ENCODE peak calls at places on chromosome X, in seven cellular contexts. C is IMR-90, J is A549, T is HepG2, N is K562, D is GM12878, Q is H1. L is an unnamed sample.

GRCh38 chrX:80578518-80579105 is 158.4 kb downstream of the TENT5D start:
- DNase-seq in C (peak; percentile 6), J (peak; percentile 24), T (peak; percentile 6), N (peak; percentile 23), D (no peak), Q (no peak), L (peak; percentile 41)

GRCh38 chrX:54492340-54492739 is 3.7 kb downstream of the FGD1 start:
- DNase-seq in C (peak; percentile 70), J (no peak), T (no peak), N (no peak), D (no peak), Q (no peak), L (no peak)

GRCh38 chrX:155761185-155761584 is 120.0 kb upstream of the VAMP7 start:
- DNase-seq in C (no peak), J (no peak), T (no peak), N (no peak), D (no peak), Q (no peak), L (no peak)

GRCh38 chrX:25202827-25203226 is 187.1 kb upstream of the ARX start:
- DNase-seq in C (no peak), J (no peak), T (no peak), N (no peak), D (no peak), Q (no peak), L (no peak)

GRCh38 chrX:131762802-131763234 is 218.9 kb downstream of the OR13H1 start:
- DNase-seq in C (peak; percentile 77), J (peak; percentile 87), T (no peak), N (peak; percentile 34), D (peak; percentile 80), Q (no peak), L (peak; percentile 50)

GRCh38 chrX:101051153-101051548 is 760 bp downstream of the TRMT2B start:
- DNase-seq in C (no peak), J (no peak), T (no peak), N (no peak), D (no peak), Q (peak; percentile 1), L (no peak)

GRCh38 chrX:11665144-11666040 is at the start of gene ARHGAP6:
- DNase-seq in C (peak; percentile 20), J (peak; percentile 30), T (no peak), N (no peak), D (no peak), Q (no peak), L (peak; percentile 41)

GRCh38 chrX:38018734-38019410 is 12.5 kb downstream of the SYTL5 start:
- DNase-seq in C (no peak), J (no peak), T (peak; percentile 58), N (no peak), D (no peak), Q (no peak), L (no peak)

GRCh38 chrX:63471004-63471403 is 119.9 kb upstream of the SPIN4 start:
- DNase-seq in C (no peak), J (no peak), T (no peak), N (no peak), D (no peak), Q (no peak), L (no peak)

GRCh38 chrX:41164469-41164868 is 79.2 kb downstream of the USP9X start:
- DNase-seq in C (no peak), J (no peak), T (no peak), N (no peak), D (no peak), Q (no peak), L (no peak)

DNA sequence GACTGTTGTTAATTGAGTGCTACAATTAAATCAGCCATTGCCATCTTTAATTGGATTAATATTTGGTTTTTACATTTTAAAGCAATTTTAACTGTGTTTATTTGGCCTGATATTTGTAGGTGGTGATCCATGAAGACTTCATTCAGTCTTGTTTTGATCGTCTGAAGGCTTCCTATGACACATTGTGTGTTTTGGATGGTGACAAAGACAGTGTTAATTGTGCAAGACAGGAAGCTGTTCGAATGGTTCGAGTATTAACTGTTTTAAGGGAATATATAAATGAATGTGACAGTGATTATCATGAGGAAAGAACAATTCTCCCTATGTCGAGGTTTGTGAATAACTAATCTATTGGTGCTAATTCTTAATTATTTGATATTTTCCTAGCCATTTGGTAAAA is 82.6 kb downstream of the USP9X start:
- DNase-seq in C (no peak), J (no peak), T (no peak), N (no peak), D (no peak), Q (no peak), L (no peak)
- TF ChIP-seq RFX5 in C (no peak), J (no peak), T (no peak), N (no peak), D (no peak), Q (no peak), L (no peak)

GRCh38 chrX:136525738-136526606 is 6.0 kb upstream of the VGLL1 start:
- DNase-seq in C (peak; percentile 85), J (peak; percentile 20), T (no peak), N (no peak), D (no peak), Q (no peak), L (no peak)
- H3K27ac ChIP-seq in C (no peak overlapping the region), J (no peak overlapping the region), T (no peak overlapping the region), N (no peak overlapping the region), D (no peak overlapping the region), Q (no peak overlapping the region), L (no peak overlapping the region)

GRCh38 chrX:39261446-39262147 is 460.3 kb downstream of the MID1IP1 start:
- DNase-seq in C (no peak), J (peak; percentile 26), T (peak; percentile 0), N (peak; percentile 24), D (no peak), Q (no peak), L (peak; percentile 25)
- TF ChIP-seq RFX5 in C (no peak), J (no peak), T (no peak), N (no peak), D (no peak), Q (no peak), L (no peak)

GRCh38 chrX:74419861-74420193 is 1.5 kb upstream of the SLC16A2 start:
- DNase-seq in C (no peak), J (no peak), T (no peak), N (no peak), D (no peak), Q (no peak), L (no peak)

GRCh38 chrX:74421181-74422028 is at the start of gene SLC16A2:
- DNase-seq in C (peak; percentile 79), J (peak; percentile 80), T (no peak), N (no peak), D (no peak), Q (no peak), L (peak; percentile 86)

GRCh38 chrX:74422576-74423288 is 1.4 kb downstream of the SLC16A2 start:
- DNase-seq in C (peak; percentile 66), J (no peak), T (peak; percentile 4), N (no peak), D (no peak), Q (no peak), L (peak; percentile 76)

GRCh38 chrX:74422029-74422352 is 698 bp downstream of the SLC16A2 start:
- DNase-seq in C (no peak), J (no peak), T (no peak), N (no peak), D (no peak), Q (no peak), L (peak; percentile 34)

DNA sequence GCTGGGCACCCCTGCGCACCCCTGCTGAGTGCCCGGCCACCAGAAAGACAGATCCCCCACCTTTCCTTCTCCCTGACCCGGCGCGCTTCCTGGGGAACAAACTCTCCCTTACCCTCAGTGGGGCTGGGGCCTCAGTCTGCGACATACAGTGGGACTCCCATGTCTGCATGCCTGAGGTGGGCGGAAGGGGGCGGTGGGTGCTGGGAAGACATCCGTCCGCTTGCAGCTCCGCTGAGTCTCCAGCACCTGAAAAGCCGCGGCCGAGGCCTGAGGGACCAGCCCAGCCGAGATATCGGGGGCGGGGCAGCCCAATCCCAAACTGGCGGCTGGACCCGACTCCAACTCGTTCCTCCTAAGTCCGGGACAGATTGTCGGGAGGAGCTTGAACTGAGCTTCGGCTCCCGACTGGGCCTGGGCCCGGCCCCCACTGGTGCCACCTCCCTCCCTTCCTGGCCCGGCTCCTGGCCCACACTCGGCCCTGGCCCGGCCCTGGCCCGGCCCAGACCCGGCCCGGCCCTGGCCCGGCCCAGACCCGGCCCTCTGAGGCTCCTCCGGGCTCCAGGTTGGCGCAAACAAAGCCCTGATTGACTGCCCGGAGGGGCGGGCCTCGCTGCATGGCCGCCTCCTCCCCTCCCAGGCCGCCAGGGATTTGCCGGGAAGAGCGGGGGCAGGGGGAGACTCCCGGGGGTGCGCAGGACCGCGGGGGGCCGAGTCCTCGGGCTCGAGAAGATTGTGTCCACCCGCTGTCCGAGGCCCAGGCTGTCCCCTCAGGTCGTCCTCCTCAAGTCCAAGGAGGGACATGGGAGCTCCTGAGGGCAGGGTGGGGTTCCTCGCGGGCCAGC is 878 bp upstream of the SLC16A2 start:
- DNase-seq in C (peak; percentile 48), J (peak; percentile 64), T (no peak), N (no peak), D (no peak), Q (peak; percentile 33), L (peak; percentile 78)
- H3K27ac ChIP-seq in C (peak overlapping the region; percentile 94), J (peak overlapping the region; percentile 93), T (no peak overlapping the region), N (no peak overlapping the region), D (no peak overlapping the region), Q (no peak overlapping the region), L (peak overlapping the region; percentile 82)

DNA sequence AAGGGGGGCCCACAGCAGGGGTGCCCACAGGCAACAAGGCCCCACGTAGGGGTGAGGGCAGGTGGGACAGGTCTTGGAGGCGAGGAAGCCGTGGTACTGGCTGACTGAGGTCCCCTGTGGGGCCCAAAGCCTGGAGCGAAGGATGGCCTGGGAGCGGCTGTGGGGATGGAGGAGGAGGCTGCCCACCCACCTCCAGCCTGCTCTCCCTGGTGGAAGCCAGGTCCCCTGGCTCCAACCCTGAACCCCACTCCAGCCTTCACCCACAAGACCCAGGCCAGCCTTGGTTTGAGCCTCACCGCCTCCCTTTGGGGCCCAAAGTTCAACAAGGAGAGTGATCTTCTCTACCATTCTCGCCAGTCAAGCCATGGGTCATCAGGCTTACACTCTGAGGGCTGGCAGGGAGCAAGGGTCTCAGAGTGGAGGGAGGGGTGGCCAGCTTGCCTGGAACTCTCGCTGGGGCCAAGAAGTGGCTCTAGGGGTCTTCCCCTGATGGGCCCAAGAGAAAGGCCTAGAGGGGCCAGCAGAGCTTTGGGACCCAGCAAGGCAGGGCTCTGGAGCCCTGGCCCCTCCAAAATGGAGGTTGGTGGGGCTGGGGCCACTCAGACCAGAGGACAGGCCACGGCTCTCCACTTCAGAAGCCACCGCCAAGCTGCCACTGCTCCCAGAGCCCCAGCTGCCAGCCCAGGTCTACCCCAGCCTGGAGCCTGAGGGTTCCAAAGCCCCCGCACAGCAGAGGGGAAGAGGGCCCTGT is 5.0 kb downstream of the PNCK start:
- DNase-seq in C (no peak), J (no peak), T (no peak), N (no peak), D (no peak), Q (no peak), L (no peak)
- TF ChIP-seq RFX5 in C (no peak), J (no peak), T (no peak), N (no peak), D (no peak), Q (no peak), L (no peak)

GRCh38 chrX:13126785-13127184 is 82.4 kb upstream of the FAM9C start:
- DNase-seq in C (no peak), J (no peak), T (peak; percentile 4), N (peak; percentile 25), D (no peak), Q (no peak), L (peak; percentile 4)
- H3K27ac ChIP-seq in C (no peak overlapping the region), J (peak overlapping the region; percentile 47), T (no peak overlapping the region), N (peak overlapping the region; percentile 39), D (no peak overlapping the region), Q (no peak overlapping the region), L (peak overlapping the region; percentile 57)

GRCh38 chrX:4550018-4550417 is 836.6 kb upstream of the PRKX start:
- DNase-seq in C (no peak), J (peak; percentile 6), T (no peak), N (no peak), D (no peak), Q (no peak), L (peak; percentile 2)
- TF ChIP-seq RFX5 in C (no peak), J (no peak), T (no peak), N (no peak), D (no peak), Q (no peak), L (no peak)

GRCh38 chrX:108347800-108348199 is 90.4 kb downstream of the COL4A6 start:
- DNase-seq in C (no peak), J (no peak), T (no peak), N (no peak), D (no peak), Q (peak; percentile 17), L (no peak)
- H3K27ac ChIP-seq in C (no peak overlapping the region), J (no peak overlapping the region), T (no peak overlapping the region), N (no peak overlapping the region), D (no peak overlapping the region), Q (no peak overlapping the region), L (no peak overlapping the region)